ENCODE peak calls at places on chromosome 1, in four cellular contexts. G is WERI-Rb-1; H is CD8-positive, alpha-beta T cell; M is astrocyte of the cerebellum. Z is an unnamed sample.

GRCh38 chr1:58573705-58574591 is 3.1 kb downstream of the TACSTD2 start:
- DNase-seq in M (no peak), G (no peak), H (no peak), Z (no peak)

GRCh38 chr1:9207086-9207485 is 27.5 kb upstream of the H6PD start:
- DNase-seq in G (no peak), M (no peak), H (no peak), Z (no peak)

GRCh38 chr1:116268211-116268610 is 104.8 kb upstream of the ATP1A1 start:
- DNase-seq in G (no peak), M (no peak), H (no peak), Z (no peak)

GRCh38 chr1:228734881-228735801 is at the start of gene RHOU:
- DNase-seq in M (no peak), H (peak), G (peak), Z (no peak)

GRCh38 chr1:87219626-87220025 is 109.1 kb upstream of the LMO4 start:
- DNase-seq in H (no peak), M (no peak), G (no peak), Z (no peak)

GRCh38 chr1:119364640-119365039 is 3.9 kb upstream of the HAO2 start:
- DNase-seq in M (no peak), G (no peak), H (no peak), Z (no peak)

GRCh38 chr1:227944066-227944930 is 3.4 kb downstream of the WNT9A start:
- DNase-seq in H (no peak), G (no peak), M (no peak), Z (no peak)

GRCh38 chr1:110779617-110780016 is 93.3 kb upstream of the CD53 start:
- DNase-seq in M (no peak), G (no peak), H (no peak), Z (no peak)

GRCh38 chr1:5938068-5938740 is 54.0 kb downstream of the NPHP4 start:
- DNase-seq in M (peak), H (no peak), G (no peak), Z (no peak)

GRCh38 chr1:152110860-152111514 is 4.3 kb downstream of the TCHH start:
- DNase-seq in M (no peak), H (no peak), G (peak), Z (no peak)

GRCh38 chr1:224430511-224431113 is 4.0 kb downstream of the WDR26 start:
- DNase-seq in H (peak), M (peak), G (no peak), Z (no peak)

GRCh38 chr1:52032785-52033131 is 852 bp downstream of the KTI12 start:
- DNase-seq in G (no peak), H (no peak), M (no peak), Z (no peak)

GRCh38 chr1:239722080-239722479 is 335.7 kb downstream of the CHRM3 start:
- DNase-seq in H (no peak), M (no peak), G (no peak), Z (no peak)

DNA sequence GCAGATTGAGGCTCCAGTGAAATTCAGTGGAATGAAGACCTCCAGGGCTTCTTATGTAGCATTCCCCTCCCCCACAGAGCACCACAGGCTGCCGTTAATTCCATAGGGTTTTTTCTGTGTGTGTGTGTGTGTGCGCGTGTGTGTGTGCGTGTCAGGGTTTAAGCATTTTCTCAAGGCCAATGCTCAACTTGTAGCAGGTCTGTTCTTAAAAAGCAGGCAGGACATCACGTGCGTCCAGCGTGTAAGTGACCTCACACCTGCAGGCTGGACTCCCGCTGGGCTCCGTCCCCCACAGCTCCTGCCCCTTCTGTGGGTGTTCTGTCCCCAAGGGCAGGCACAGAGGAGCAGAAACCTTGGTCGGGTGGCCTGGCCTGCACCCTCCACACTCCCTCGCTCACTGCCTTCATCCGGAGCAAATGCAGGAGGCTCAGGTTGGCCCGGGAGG is 5.3 kb downstream of the PRDM16 start:
- DNase-seq in G (peak), M (no peak), H (no peak), Z (peak)
- H3K4me3 ChIP-seq in G (peak), M (no peak), H (no peak), Z (peak)

GRCh38 chr1:41623736-41624135 is 139.3 kb upstream of the EDN2 start:
- DNase-seq in H (no peak), G (no peak), M (no peak), Z (no peak)
- H3K4me3 ChIP-seq in H (no peak), G (no peak), M (no peak), Z (no peak)

GRCh38 chr1:66276229-66276628 is 257.7 kb upstream of the SGIP1 start:
- DNase-seq in G (no peak), M (no peak), H (no peak), Z (no peak)
- H3K4me3 ChIP-seq in G (no peak), M (no peak), H (peak), Z (no peak)

GRCh38 chr1:15383810-15384209 is 25.9 kb upstream of the EFHD2 start:
- DNase-seq in M (no peak), G (no peak), H (no peak), Z (no peak)
- H3K4me3 ChIP-seq in M (no peak), G (no peak), H (no peak), Z (no peak)

GRCh38 chr1:39408641-39409054 is 82.8 kb upstream of the BMP8A start:
- DNase-seq in H (peak), M (peak), G (peak), Z (peak)

GRCh38 chr1:39409055-39409816 is 82.2 kb upstream of the BMP8A start:
- DNase-seq in G (no peak), H (no peak), M (no peak), Z (no peak)

GRCh38 chr1:39406533-39407478 is 84.6 kb upstream of the BMP8A start:
- DNase-seq in M (peak), G (no peak), H (no peak), Z (no peak)

GRCh38 chr1:39407889-39408640 is 83.4 kb upstream of the BMP8A start:
- DNase-seq in M (no peak), G (no peak), H (no peak), Z (no peak)

DNA sequence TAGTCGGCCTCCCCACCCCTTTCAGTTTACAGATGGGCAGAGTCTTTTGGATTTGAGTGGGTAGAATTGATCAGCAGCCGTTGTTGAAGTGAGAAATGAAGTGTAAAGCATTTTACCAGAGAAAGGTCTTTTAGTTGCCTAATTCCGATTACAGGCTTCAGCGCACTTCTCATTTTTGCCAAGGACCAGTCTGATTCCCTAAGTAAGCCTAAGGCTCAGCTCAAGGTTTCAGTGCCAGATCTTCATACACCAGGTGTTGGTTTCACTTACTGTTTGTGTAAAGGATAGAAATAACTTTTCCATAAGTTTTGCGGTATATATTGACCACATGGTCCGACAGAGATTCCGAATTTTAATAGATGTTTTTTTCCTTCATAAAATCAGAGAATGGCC is 83.9 kb upstream of the BMP8A start:
- DNase-seq in M (no peak), H (no peak), G (no peak), Z (no peak)
- H3K4me3 ChIP-seq in M (no peak), H (peak), G (peak), Z (no peak)

GRCh38 chr1:37461698-37462436 is 12.5 kb upstream of the ZC3H12A start:
- DNase-seq in M (no peak), G (no peak), H (no peak), Z (no peak)

GRCh38 chr1:37468037-37468436 is 6.3 kb upstream of the ZC3H12A start:
- DNase-seq in M (no peak), H (no peak), G (no peak), Z (no peak)

GRCh38 chr1:37471345-37472231 is 2.8 kb upstream of the ZC3H12A start:
- DNase-seq in G (no peak), H (no peak), M (peak), Z (peak)

GRCh38 chr1:37464443-37464842 is 9.9 kb upstream of the ZC3H12A start:
- DNase-seq in M (no peak), G (no peak), H (no peak), Z (no peak)

GRCh38 chr1:37465596-37466517 is 8.5 kb upstream of the ZC3H12A start:
- DNase-seq in M (no peak), H (no peak), G (no peak), Z (peak)
- H3K4me3 ChIP-seq in M (no peak), H (no peak), G (no peak), Z (no peak)

GRCh38 chr1:145986551-145986950 is 9.8 kb downstream of the TXNIP start:
- DNase-seq in H (no peak), G (no peak), M (no peak), Z (no peak)

GRCh38 chr1:145983959-145984830 is 12.2 kb downstream of the TXNIP start:
- DNase-seq in M (no peak), G (no peak), H (no peak), Z (no peak)

GRCh38 chr1:145983206-145983675 is 13.1 kb downstream of the TXNIP start:
- DNase-seq in H (no peak), M (no peak), G (no peak), Z (no peak)

GRCh38 chr1:145985502-145986439 is 10.6 kb downstream of the TXNIP start:
- DNase-seq in M (no peak), H (no peak), G (peak), Z (peak)

DNA sequence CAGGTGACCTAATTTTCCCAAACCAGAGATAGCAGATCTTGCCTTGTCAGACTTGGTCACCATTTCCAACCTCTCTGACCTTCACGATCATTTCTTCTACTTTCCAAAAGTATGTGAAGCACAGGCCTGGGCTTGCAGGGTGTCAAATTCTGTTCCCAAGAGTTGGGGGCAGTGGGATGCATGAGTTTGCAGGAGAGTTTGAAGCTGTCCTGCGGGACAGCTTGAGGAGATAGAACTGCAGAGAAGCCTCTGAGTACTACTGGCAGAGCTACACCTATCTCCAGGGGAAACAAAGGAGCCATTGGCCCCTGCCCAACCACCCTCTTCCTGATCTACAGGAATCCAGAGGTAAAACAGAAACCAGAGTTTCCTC is 11.3 kb downstream of the TXNIP start:
- DNase-seq in H (no peak), M (no peak), G (no peak), Z (no peak)
- H3K4me3 ChIP-seq in H (peak), M (no peak), G (no peak), Z (no peak)